ENCODE peak calls at places on chromosomes 5 and 9, in eight cellular contexts. One of them, this sample, is unnamed.

GRCh38 chr5:101346906-101347305 is 443.8 kb upstream of the ST8SIA4 start:
- DNase-seq in A549: peak
- DNase-seq in cardiac muscle cell: no peak
- DNase-seq in brain microvascular endothelial cell: no peak
- DNase-seq in fibroblast of the aortic adventitia: peak
- DNase-seq in GM12865: no peak
- DNase-seq in adrenal gland: no peak
- DNase-seq in heart right ventricle: no peak
- DNase-seq in this sample: no peak

GRCh38 chr5:53249529-53249928 is 140.0 kb upstream of the MOCS2 start:
- DNase-seq in A549: peak
- DNase-seq in fibroblast of the aortic adventitia: peak
- DNase-seq in GM12865: no peak
- DNase-seq in cardiac muscle cell: no peak
- DNase-seq in adrenal gland: no peak
- DNase-seq in heart right ventricle: no peak
- DNase-seq in brain microvascular endothelial cell: peak
- DNase-seq in this sample: peak

GRCh38 chr5:106854941-106855340 is 815.8 kb downstream of the EFNA5 start:
- DNase-seq in adrenal gland: no peak
- DNase-seq in heart right ventricle: no peak
- DNase-seq in fibroblast of the aortic adventitia: no peak
- DNase-seq in A549: no peak
- DNase-seq in brain microvascular endothelial cell: no peak
- DNase-seq in cardiac muscle cell: no peak
- DNase-seq in GM12865: no peak
- DNase-seq in this sample: no peak

GRCh38 chr9:69516353-69517322 is 155.5 kb downstream of the APBA1 start:
- DNase-seq in A549: no peak
- DNase-seq in cardiac muscle cell: no peak
- DNase-seq in adrenal gland: no peak
- DNase-seq in heart right ventricle: no peak
- DNase-seq in brain microvascular endothelial cell: no peak
- DNase-seq in GM12865: no peak
- DNase-seq in fibroblast of the aortic adventitia: no peak
- DNase-seq in this sample: no peak

GRCh38 chr9:77708416-77708815 is 60.3 kb upstream of the GNA14 start:
- DNase-seq in adrenal gland: no peak
- DNase-seq in A549: no peak
- DNase-seq in brain microvascular endothelial cell: peak
- DNase-seq in heart right ventricle: no peak
- DNase-seq in GM12865: no peak
- DNase-seq in fibroblast of the aortic adventitia: peak
- DNase-seq in cardiac muscle cell: no peak
- DNase-seq in this sample: peak

GRCh38 chr5:171945066-171945465 is 61.4 kb downstream of the FBXW11 start:
- DNase-seq in cardiac muscle cell: no peak
- DNase-seq in adrenal gland: no peak
- DNase-seq in A549: no peak
- DNase-seq in brain microvascular endothelial cell: no peak
- DNase-seq in GM12865: no peak
- DNase-seq in fibroblast of the aortic adventitia: peak
- DNase-seq in heart right ventricle: no peak
- DNase-seq in this sample: no peak

GRCh38 chr5:95715799-95716461 is 15.2 kb upstream of the RHOBTB3 start:
- DNase-seq in heart right ventricle: no peak
- DNase-seq in fibroblast of the aortic adventitia: peak
- DNase-seq in adrenal gland: no peak
- DNase-seq in brain microvascular endothelial cell: peak
- DNase-seq in A549: peak
- DNase-seq in cardiac muscle cell: no peak
- DNase-seq in GM12865: peak
- DNase-seq in this sample: peak

GRCh38 chr5:187617-188451 is 3.5 kb upstream of the LRRC14B start:
- DNase-seq in cardiac muscle cell: no peak
- DNase-seq in GM12865: no peak
- DNase-seq in brain microvascular endothelial cell: no peak
- DNase-seq in A549: no peak
- DNase-seq in heart right ventricle: no peak
- DNase-seq in fibroblast of the aortic adventitia: no peak
- DNase-seq in adrenal gland: no peak
- DNase-seq in this sample: no peak

GRCh38 chr5:54357371-54358058 is 47.1 kb upstream of the ARL15 start:
- DNase-seq in heart right ventricle: no peak
- DNase-seq in A549: no peak
- DNase-seq in adrenal gland: no peak
- DNase-seq in fibroblast of the aortic adventitia: no peak
- DNase-seq in cardiac muscle cell: no peak
- DNase-seq in GM12865: no peak
- DNase-seq in brain microvascular endothelial cell: no peak
- DNase-seq in this sample: no peak

GRCh38 chr5:68196876-68197275 is 18.7 kb upstream of the PIK3R1 start:
- DNase-seq in adrenal gland: no peak
- DNase-seq in GM12865: peak
- DNase-seq in brain microvascular endothelial cell: no peak
- DNase-seq in heart right ventricle: no peak
- DNase-seq in fibroblast of the aortic adventitia: no peak
- DNase-seq in A549: no peak
- DNase-seq in cardiac muscle cell: no peak
- DNase-seq in this sample: no peak

GRCh38 chr5:151648089-151648488 is 38.6 kb downstream of the SPARC start:
- DNase-seq in cardiac muscle cell: no peak
- DNase-seq in heart right ventricle: no peak
- DNase-seq in fibroblast of the aortic adventitia: no peak
- DNase-seq in A549: no peak
- DNase-seq in GM12865: no peak
- DNase-seq in adrenal gland: no peak
- DNase-seq in brain microvascular endothelial cell: no peak
- DNase-seq in this sample: no peak

GRCh38 chr9:18260527-18260926 is 213.4 kb upstream of the ADAMTSL1 start:
- DNase-seq in fibroblast of the aortic adventitia: peak
- DNase-seq in brain microvascular endothelial cell: no peak
- DNase-seq in GM12865: no peak
- DNase-seq in A549: no peak
- DNase-seq in heart right ventricle: no peak
- DNase-seq in cardiac muscle cell: no peak
- DNase-seq in adrenal gland: no peak
- DNase-seq in this sample: peak

GRCh38 chr9:81609782-81610738 is 79.3 kb downstream of the TLE1 start:
- DNase-seq in GM12865: peak
- DNase-seq in brain microvascular endothelial cell: peak
- DNase-seq in adrenal gland: no peak
- DNase-seq in fibroblast of the aortic adventitia: peak
- DNase-seq in cardiac muscle cell: peak
- DNase-seq in heart right ventricle: no peak
- DNase-seq in A549: no peak
- DNase-seq in this sample: peak

GRCh38 chr9:80957806-80958205 is 731.5 kb downstream of the TLE1 start:
- DNase-seq in GM12865: no peak
- DNase-seq in brain microvascular endothelial cell: peak
- DNase-seq in heart right ventricle: no peak
- DNase-seq in A549: no peak
- DNase-seq in fibroblast of the aortic adventitia: no peak
- DNase-seq in adrenal gland: no peak
- DNase-seq in cardiac muscle cell: no peak
- DNase-seq in this sample: peak

GRCh38 chr5:180844432-180844831 is 16.6 kb downstream of the ZFP62 start:
- DNase-seq in heart right ventricle: no peak
- DNase-seq in GM12865: no peak
- DNase-seq in cardiac muscle cell: no peak
- DNase-seq in brain microvascular endothelial cell: no peak
- DNase-seq in adrenal gland: no peak
- DNase-seq in A549: no peak
- DNase-seq in fibroblast of the aortic adventitia: no peak
- DNase-seq in this sample: no peak

GRCh38 chr5:135167634-135168033 is 133.6 kb upstream of the PITX1 start:
- DNase-seq in adrenal gland: no peak
- DNase-seq in A549: no peak
- DNase-seq in GM12865: no peak
- DNase-seq in fibroblast of the aortic adventitia: no peak
- DNase-seq in cardiac muscle cell: no peak
- DNase-seq in brain microvascular endothelial cell: no peak
- DNase-seq in heart right ventricle: no peak
- DNase-seq in this sample: no peak

GRCh38 chr9:33988219-33988890 is 60.3 kb downstream of the UBAP2 start:
- DNase-seq in A549: no peak
- DNase-seq in adrenal gland: no peak
- DNase-seq in GM12865: peak
- DNase-seq in cardiac muscle cell: no peak
- DNase-seq in heart right ventricle: no peak
- DNase-seq in brain microvascular endothelial cell: no peak
- DNase-seq in fibroblast of the aortic adventitia: no peak
- DNase-seq in this sample: no peak

GRCh38 chr9:116345393-116345792 is 191.8 kb downstream of the PAPPA start:
- DNase-seq in heart right ventricle: no peak
- DNase-seq in fibroblast of the aortic adventitia: no peak
- DNase-seq in cardiac muscle cell: no peak
- DNase-seq in brain microvascular endothelial cell: no peak
- DNase-seq in A549: no peak
- DNase-seq in GM12865: no peak
- DNase-seq in adrenal gland: no peak
- DNase-seq in this sample: no peak

GRCh38 chr5:73496984-73497457 is 1.2 kb upstream of the BTF3 start:
- DNase-seq in brain microvascular endothelial cell: peak
- DNase-seq in cardiac muscle cell: peak
- DNase-seq in heart right ventricle: no peak
- DNase-seq in fibroblast of the aortic adventitia: peak
- DNase-seq in A549: peak
- DNase-seq in adrenal gland: no peak
- DNase-seq in GM12865: peak
- DNase-seq in this sample: peak

GRCh38 chr9:86075132-86075807 is 24.1 kb downstream of the GOLM1 start:
- DNase-seq in fibroblast of the aortic adventitia: no peak
- DNase-seq in A549: no peak
- DNase-seq in GM12865: no peak
- DNase-seq in heart right ventricle: no peak
- DNase-seq in adrenal gland: no peak
- DNase-seq in cardiac muscle cell: no peak
- DNase-seq in brain microvascular endothelial cell: peak
- DNase-seq in this sample: peak

GRCh38 chr9:122158202-122158601 is 1.4 kb downstream of the NDUFA8 start:
- DNase-seq in cardiac muscle cell: peak
- DNase-seq in A549: peak
- DNase-seq in adrenal gland: no peak
- DNase-seq in GM12865: peak
- DNase-seq in brain microvascular endothelial cell: peak
- DNase-seq in fibroblast of the aortic adventitia: peak
- DNase-seq in heart right ventricle: no peak
- DNase-seq in this sample: peak

GRCh38 chr5:135353952-135354721 is 44.9 kb downstream of the MACROH2A1 start:
- DNase-seq in fibroblast of the aortic adventitia: peak
- DNase-seq in GM12865: no peak
- DNase-seq in cardiac muscle cell: no peak
- DNase-seq in A549: no peak
- DNase-seq in heart right ventricle: no peak
- DNase-seq in brain microvascular endothelial cell: peak
- DNase-seq in adrenal gland: no peak
- DNase-seq in this sample: peak

GRCh38 chr5:8516356-8516755 is 647.4 kb downstream of the MTRR start:
- DNase-seq in A549: no peak
- DNase-seq in brain microvascular endothelial cell: no peak
- DNase-seq in heart right ventricle: no peak
- DNase-seq in fibroblast of the aortic adventitia: no peak
- DNase-seq in GM12865: no peak
- DNase-seq in adrenal gland: no peak
- DNase-seq in cardiac muscle cell: no peak
- DNase-seq in this sample: no peak

GRCh38 chr5:154753792-154754191 is 1.4 kb upstream of the LARP1 start:
- DNase-seq in adrenal gland: peak
- DNase-seq in A549: peak
- DNase-seq in heart right ventricle: peak
- DNase-seq in GM12865: no peak
- DNase-seq in fibroblast of the aortic adventitia: peak
- DNase-seq in cardiac muscle cell: peak
- DNase-seq in brain microvascular endothelial cell: peak
- DNase-seq in this sample: peak
- H3K4me3 ChIP-seq in adrenal gland: no peak
- H3K4me3 ChIP-seq in A549: peak
- H3K4me3 ChIP-seq in heart right ventricle: no peak
- H3K4me3 ChIP-seq in GM12865: peak
- H3K4me3 ChIP-seq in fibroblast of the aortic adventitia: peak
- H3K4me3 ChIP-seq in cardiac muscle cell: no peak
- H3K4me3 ChIP-seq in brain microvascular endothelial cell: no peak
- H3K4me3 ChIP-seq in this sample: no peak

DNA sequence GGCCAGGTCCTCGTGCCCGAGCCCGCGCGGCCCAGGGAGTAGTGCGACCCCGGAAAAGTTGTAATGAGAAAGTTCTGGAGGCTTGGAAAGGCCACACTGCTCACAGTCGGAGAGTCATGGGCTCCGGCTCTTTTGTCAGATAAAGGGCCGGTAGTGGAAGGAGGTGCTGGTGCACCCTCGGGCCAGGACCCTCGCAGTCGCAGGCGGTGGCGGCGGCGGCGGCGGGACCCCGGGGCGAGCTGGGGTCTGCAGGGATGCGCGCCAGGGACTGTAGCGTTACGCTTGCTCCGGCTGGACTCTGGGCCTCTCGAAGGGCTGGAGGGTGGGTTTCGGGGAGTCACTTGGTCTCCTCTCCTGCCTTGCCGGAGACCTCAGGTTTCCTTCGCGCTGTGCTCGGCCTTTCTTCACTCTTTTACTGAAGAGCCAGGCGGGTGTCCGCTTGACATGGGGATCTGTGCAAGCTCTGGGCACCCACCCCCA is 1.5 kb downstream of the RORB start:
- DNase-seq in fibroblast of the aortic adventitia: no peak
- DNase-seq in heart right ventricle: peak
- DNase-seq in A549: no peak
- DNase-seq in adrenal gland: peak
- DNase-seq in brain microvascular endothelial cell: no peak
- DNase-seq in GM12865: no peak
- DNase-seq in cardiac muscle cell: no peak
- DNase-seq in this sample: no peak
- H3K4me3 ChIP-seq in fibroblast of the aortic adventitia: peak
- H3K4me3 ChIP-seq in heart right ventricle: peak
- H3K4me3 ChIP-seq in A549: peak
- H3K4me3 ChIP-seq in adrenal gland: peak
- H3K4me3 ChIP-seq in brain microvascular endothelial cell: peak
- H3K4me3 ChIP-seq in GM12865: no peak
- H3K4me3 ChIP-seq in cardiac muscle cell: peak
- H3K4me3 ChIP-seq in this sample: peak

DNA sequence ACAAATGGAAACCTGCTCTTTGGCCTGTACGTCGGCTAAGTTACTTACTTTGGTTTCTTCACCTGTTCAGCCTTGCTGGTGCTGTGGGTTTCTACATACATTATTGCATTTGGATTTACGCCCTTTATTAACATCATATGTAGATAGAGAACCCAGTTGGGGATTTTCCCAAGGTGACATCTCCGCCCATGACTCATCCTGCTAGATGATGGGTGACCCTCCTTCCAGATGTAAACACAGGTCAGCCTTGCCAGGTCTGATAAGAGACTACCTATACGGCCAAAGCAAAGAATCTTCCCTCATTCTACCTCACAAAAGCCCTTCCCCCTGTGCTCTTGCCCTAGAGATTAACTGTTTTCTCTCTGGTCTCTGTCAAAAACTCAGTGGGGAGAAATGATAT is 360.9 kb downstream of the KDM4C start:
- DNase-seq in brain microvascular endothelial cell: no peak
- DNase-seq in GM12865: peak
- DNase-seq in fibroblast of the aortic adventitia: no peak
- DNase-seq in cardiac muscle cell: no peak
- DNase-seq in adrenal gland: no peak
- DNase-seq in heart right ventricle: no peak
- DNase-seq in A549: peak
- DNase-seq in this sample: no peak
- H3K4me3 ChIP-seq in brain microvascular endothelial cell: no peak
- H3K4me3 ChIP-seq in GM12865: no peak
- H3K4me3 ChIP-seq in fibroblast of the aortic adventitia: no peak
- H3K4me3 ChIP-seq in cardiac muscle cell: no peak
- H3K4me3 ChIP-seq in adrenal gland: no peak
- H3K4me3 ChIP-seq in heart right ventricle: no peak
- H3K4me3 ChIP-seq in A549: no peak
- H3K4me3 ChIP-seq in this sample: no peak

GRCh38 chr5:141149812-141150211 is at the start of gene PCDHB6:
- DNase-seq in A549: peak
- DNase-seq in cardiac muscle cell: no peak
- DNase-seq in brain microvascular endothelial cell: no peak
- DNase-seq in heart right ventricle: no peak
- DNase-seq in fibroblast of the aortic adventitia: peak
- DNase-seq in adrenal gland: no peak
- DNase-seq in GM12865: no peak
- DNase-seq in this sample: no peak
- H3K4me3 ChIP-seq in A549: peak
- H3K4me3 ChIP-seq in cardiac muscle cell: no peak
- H3K4me3 ChIP-seq in brain microvascular endothelial cell: no peak
- H3K4me3 ChIP-seq in heart right ventricle: no peak
- H3K4me3 ChIP-seq in fibroblast of the aortic adventitia: no peak
- H3K4me3 ChIP-seq in adrenal gland: no peak
- H3K4me3 ChIP-seq in GM12865: no peak
- H3K4me3 ChIP-seq in this sample: no peak

This sample was measured in astrocyte of the spinal cord.